ENCODE peak calls at places on chromosomes 12 and 14, in seven cellular contexts. One of them, this sample, is unnamed.

GRCh38 chr12:79546461-79547043 is 144.2 kb downstream of the PAWR start:
- DNase-seq in HCT116: no peak
- DNase-seq in K562: no peak
- DNase-seq in HepG2: no peak
- DNase-seq in GM12878: no peak
- DNase-seq in SK-N-SH: no peak
- DNase-seq in H1: no peak
- DNase-seq in this sample: peak

GRCh38 chr12:6124411-6125151 is at the start of gene VWF:
- DNase-seq in HCT116: no peak
- DNase-seq in K562: no peak
- DNase-seq in HepG2: no peak
- DNase-seq in GM12878: no peak
- DNase-seq in SK-N-SH: no peak
- DNase-seq in H1: no peak
- DNase-seq in this sample: no peak

GRCh38 chr12:62332598-62332997 is 72.4 kb downstream of the USP15 start:
- DNase-seq in HCT116: no peak
- DNase-seq in K562: no peak
- DNase-seq in HepG2: no peak
- DNase-seq in GM12878: no peak
- DNase-seq in SK-N-SH: no peak
- DNase-seq in H1: no peak
- DNase-seq in this sample: no peak

GRCh38 chr12:33605776-33606175 is 166.2 kb upstream of the SYT10 start:
- DNase-seq in HCT116: no peak
- DNase-seq in K562: peak
- DNase-seq in HepG2: peak
- DNase-seq in GM12878: no peak
- DNase-seq in SK-N-SH: peak
- DNase-seq in H1: no peak
- DNase-seq in this sample: peak

GRCh38 chr12:132965796-132966195 is 9.7 kb upstream of the ZNF605 start:
- DNase-seq in HCT116: no peak
- DNase-seq in K562: no peak
- DNase-seq in HepG2: no peak
- DNase-seq in GM12878: no peak
- DNase-seq in SK-N-SH: no peak
- DNase-seq in H1: no peak
- DNase-seq in this sample: no peak

GRCh38 chr12:123983822-123984485 is 10.9 kb downstream of the ZNF664 start:
- DNase-seq in HCT116: peak
- DNase-seq in K562: peak
- DNase-seq in HepG2: peak
- DNase-seq in GM12878: no peak
- DNase-seq in SK-N-SH: peak
- DNase-seq in H1: no peak
- DNase-seq in this sample: peak

GRCh38 chr12:40522837-40523236 is 169.4 kb upstream of the CNTN1 start:
- DNase-seq in HCT116: no peak
- DNase-seq in K562: no peak
- DNase-seq in HepG2: no peak
- DNase-seq in GM12878: no peak
- DNase-seq in SK-N-SH: no peak
- DNase-seq in H1: no peak
- DNase-seq in this sample: no peak

GRCh38 chr12:112283541-112283940 is 98.7 kb downstream of the HECTD4 start:
- DNase-seq in HCT116: no peak
- DNase-seq in K562: no peak
- DNase-seq in HepG2: no peak
- DNase-seq in GM12878: no peak
- DNase-seq in SK-N-SH: no peak
- DNase-seq in H1: no peak
- DNase-seq in this sample: no peak

GRCh38 chr12:102249073-102249854 is 51.6 kb upstream of the PMCH start:
- DNase-seq in HCT116: no peak
- DNase-seq in K562: no peak
- DNase-seq in HepG2: no peak
- DNase-seq in GM12878: no peak
- DNase-seq in SK-N-SH: no peak
- DNase-seq in H1: no peak
- DNase-seq in this sample: no peak

GRCh38 chr12:19437996-19438395 is 1.3 kb upstream of the AEBP2 start:
- DNase-seq in HCT116: no peak
- DNase-seq in K562: no peak
- DNase-seq in HepG2: no peak
- DNase-seq in GM12878: no peak
- DNase-seq in SK-N-SH: no peak
- DNase-seq in H1: peak
- DNase-seq in this sample: no peak

GRCh38 chr12:227923-228845 is 14.2 kb upstream of the SLC6A12 start:
- DNase-seq in HCT116: no peak
- DNase-seq in K562: no peak
- DNase-seq in HepG2: no peak
- DNase-seq in GM12878: no peak
- DNase-seq in SK-N-SH: no peak
- DNase-seq in H1: peak
- DNase-seq in this sample: no peak

GRCh38 chr14:38211258-38211735 is 3.6 kb downstream of the SSTR1 start:
- DNase-seq in HCT116: no peak
- DNase-seq in K562: no peak
- DNase-seq in HepG2: no peak
- DNase-seq in GM12878: no peak
- DNase-seq in SK-N-SH: no peak
- DNase-seq in H1: peak
- DNase-seq in this sample: no peak

GRCh38 chr12:22169281-22169824 is 123.3 kb downstream of the CMAS start:
- DNase-seq in HCT116: no peak
- DNase-seq in K562: no peak
- DNase-seq in HepG2: no peak
- DNase-seq in GM12878: no peak
- DNase-seq in SK-N-SH: no peak
- DNase-seq in H1: no peak
- DNase-seq in this sample: no peak

GRCh38 chr12:26704684-26705475 is 128.1 kb downstream of the ITPR2 start:
- DNase-seq in HCT116: no peak
- DNase-seq in K562: no peak
- DNase-seq in HepG2: peak
- DNase-seq in GM12878: no peak
- DNase-seq in SK-N-SH: no peak
- DNase-seq in H1: no peak
- DNase-seq in this sample: peak

GRCh38 chr12:89235189-89235993 is 116.9 kb downstream of the DUSP6 start:
- DNase-seq in HCT116: no peak
- DNase-seq in K562: no peak
- DNase-seq in HepG2: no peak
- DNase-seq in GM12878: no peak
- DNase-seq in SK-N-SH: no peak
- DNase-seq in H1: no peak
- DNase-seq in this sample: no peak

GRCh38 chr14:96797943-96798349 is 764 bp downstream of the VRK1 start:
- DNase-seq in HCT116: no peak
- DNase-seq in K562: peak
- DNase-seq in HepG2: peak
- DNase-seq in GM12878: no peak
- DNase-seq in SK-N-SH: peak
- DNase-seq in H1: no peak
- DNase-seq in this sample: no peak

GRCh38 chr12:114678028-114678427 is 5.9 kb downstream of the TBX3 start:
- DNase-seq in HCT116: no peak
- DNase-seq in K562: no peak
- DNase-seq in HepG2: no peak
- DNase-seq in GM12878: no peak
- DNase-seq in SK-N-SH: peak
- DNase-seq in H1: no peak
- DNase-seq in this sample: no peak

GRCh38 chr12:114679942-114680341 is 4.0 kb downstream of the TBX3 start:
- DNase-seq in HCT116: no peak
- DNase-seq in K562: no peak
- DNase-seq in HepG2: no peak
- DNase-seq in GM12878: no peak
- DNase-seq in SK-N-SH: no peak
- DNase-seq in H1: no peak
- DNase-seq in this sample: no peak

GRCh38 chr12:114680498-114681148 is 3.4 kb downstream of the TBX3 start:
- DNase-seq in HCT116: no peak
- DNase-seq in K562: no peak
- DNase-seq in HepG2: no peak
- DNase-seq in GM12878: no peak
- DNase-seq in SK-N-SH: no peak
- DNase-seq in H1: no peak
- DNase-seq in this sample: no peak

GRCh38 chr12:114679452-114679875 is 4.5 kb downstream of the TBX3 start:
- DNase-seq in HCT116: no peak
- DNase-seq in K562: no peak
- DNase-seq in HepG2: no peak
- DNase-seq in GM12878: no peak
- DNase-seq in SK-N-SH: no peak
- DNase-seq in H1: peak
- DNase-seq in this sample: no peak

GRCh38 chr12:114678718-114679117 is 5.3 kb downstream of the TBX3 start:
- DNase-seq in HCT116: no peak
- DNase-seq in K562: no peak
- DNase-seq in HepG2: no peak
- DNase-seq in GM12878: no peak
- DNase-seq in SK-N-SH: no peak
- DNase-seq in H1: no peak
- DNase-seq in this sample: no peak
- TF ChIP-seq JUND in HCT116: no peak
- TF ChIP-seq JUND in K562: no peak
- TF ChIP-seq JUND in HepG2: no peak
- TF ChIP-seq JUND in GM12878: no peak
- TF ChIP-seq JUND in SK-N-SH: no peak
- TF ChIP-seq JUND in H1: no peak
- TF ChIP-seq JUND in this sample: no peak

DNA sequence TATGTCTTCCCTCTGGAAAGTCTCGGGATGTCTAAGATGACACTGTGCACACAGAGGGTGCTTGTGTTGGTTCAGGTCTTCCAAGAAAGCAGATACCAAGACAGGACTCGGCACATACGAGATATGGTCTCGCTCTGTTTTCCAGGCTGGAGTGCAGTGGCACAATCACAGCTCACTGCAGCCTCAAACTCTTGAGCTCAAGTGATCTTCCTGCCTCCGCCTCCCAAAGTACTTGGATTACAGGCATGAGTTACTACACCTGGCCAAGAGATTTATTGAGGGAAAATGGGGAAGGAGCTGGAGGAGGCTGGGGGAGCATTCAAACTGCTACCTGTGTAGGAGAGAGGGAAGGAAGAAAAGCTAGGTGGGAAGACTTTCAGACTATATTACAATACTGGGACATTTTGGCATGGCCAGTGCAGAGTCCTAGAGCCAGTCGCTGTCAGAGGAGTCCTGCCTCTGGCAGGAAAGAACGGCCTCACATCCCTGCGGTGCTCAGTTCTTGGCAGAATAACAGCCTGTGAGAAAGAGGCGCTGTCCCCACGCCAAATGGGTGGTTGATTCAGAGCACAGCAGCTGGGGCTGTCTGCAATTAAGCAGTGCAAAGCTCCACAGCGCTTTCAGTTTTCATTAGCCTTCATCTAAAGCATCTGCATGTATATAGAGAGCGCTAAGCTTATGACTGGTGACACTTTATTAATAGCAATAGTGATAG is 18.3 kb downstream of the SLC17A8 start:
- DNase-seq in HCT116: no peak
- DNase-seq in K562: no peak
- DNase-seq in HepG2: no peak
- DNase-seq in GM12878: no peak
- DNase-seq in SK-N-SH: no peak
- DNase-seq in H1: no peak
- DNase-seq in this sample: no peak
- TF ChIP-seq JUND in HCT116: no peak
- TF ChIP-seq JUND in K562: no peak
- TF ChIP-seq JUND in HepG2: no peak
- TF ChIP-seq JUND in GM12878: no peak
- TF ChIP-seq JUND in SK-N-SH: no peak
- TF ChIP-seq JUND in H1: no peak
- TF ChIP-seq JUND in this sample: no peak

GRCh38 chr12:54136844-54137580 is 51.8 kb downstream of the SMUG1 start:
- DNase-seq in HCT116: no peak
- DNase-seq in K562: no peak
- DNase-seq in HepG2: peak
- DNase-seq in GM12878: no peak
- DNase-seq in SK-N-SH: peak
- DNase-seq in H1: no peak
- DNase-seq in this sample: no peak
- TF ChIP-seq JUND in HCT116: no peak
- TF ChIP-seq JUND in K562: no peak
- TF ChIP-seq JUND in HepG2: no peak
- TF ChIP-seq JUND in GM12878: no peak
- TF ChIP-seq JUND in SK-N-SH: no peak
- TF ChIP-seq JUND in H1: no peak
- TF ChIP-seq JUND in this sample: no peak

GRCh38 chr14:61659582-61659981 is 35.7 kb upstream of the HIF1A start:
- DNase-seq in HCT116: no peak
- DNase-seq in K562: no peak
- DNase-seq in HepG2: no peak
- DNase-seq in GM12878: no peak
- DNase-seq in SK-N-SH: no peak
- DNase-seq in H1: no peak
- DNase-seq in this sample: no peak
- TF ChIP-seq JUND in HCT116: no peak
- TF ChIP-seq JUND in K562: no peak
- TF ChIP-seq JUND in HepG2: no peak
- TF ChIP-seq JUND in GM12878: no peak
- TF ChIP-seq JUND in SK-N-SH: no peak
- TF ChIP-seq JUND in H1: no peak
- TF ChIP-seq JUND in this sample: no peak

DNA sequence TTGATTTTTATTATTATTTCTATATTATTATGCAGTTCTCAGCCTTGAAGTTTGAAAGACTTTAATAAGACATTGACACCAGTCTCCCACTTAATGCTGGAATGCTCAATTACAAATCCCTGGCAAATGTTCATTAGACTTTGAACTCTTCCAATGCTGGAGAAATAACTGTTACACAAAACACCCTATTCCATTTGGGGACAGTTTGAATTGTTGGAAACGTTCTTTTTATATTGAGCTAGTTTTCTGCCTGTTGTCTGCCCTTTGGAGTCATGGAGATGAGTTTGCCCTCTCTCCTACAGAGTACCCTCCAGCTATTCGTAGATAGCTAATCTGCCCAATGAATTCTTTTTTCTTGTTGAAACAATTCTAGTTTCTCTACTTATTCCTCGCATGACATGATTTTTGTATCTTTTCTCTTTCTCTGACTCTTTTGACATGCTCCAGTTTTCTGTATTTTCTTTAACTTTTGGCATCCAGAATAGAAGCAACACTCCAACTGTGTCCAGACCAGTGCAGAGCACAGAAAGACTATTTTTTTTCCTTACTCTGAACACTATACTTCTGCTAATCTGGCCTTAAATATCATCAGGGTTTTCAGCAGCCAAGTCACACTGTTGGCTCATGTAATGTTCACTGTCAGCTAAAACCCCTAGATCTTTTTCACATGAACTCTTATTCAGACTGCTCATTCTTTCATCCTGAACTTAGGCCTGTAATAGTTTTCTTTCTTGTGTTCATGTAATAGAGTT is 379.3 kb downstream of the RAD51B start:
- DNase-seq in HCT116: no peak
- DNase-seq in K562: no peak
- DNase-seq in HepG2: peak
- DNase-seq in GM12878: no peak
- DNase-seq in SK-N-SH: no peak
- DNase-seq in H1: no peak
- DNase-seq in this sample: no peak
- TF ChIP-seq JUND in HCT116: no peak
- TF ChIP-seq JUND in K562: no peak
- TF ChIP-seq JUND in HepG2: no peak
- TF ChIP-seq JUND in GM12878: no peak
- TF ChIP-seq JUND in SK-N-SH: no peak
- TF ChIP-seq JUND in H1: no peak
- TF ChIP-seq JUND in this sample: no peak

GRCh38 chr14:51094282-51094821 is 553 bp downstream of the TRIM9 start:
- DNase-seq in HCT116: no peak
- DNase-seq in K562: no peak
- DNase-seq in HepG2: no peak
- DNase-seq in GM12878: no peak
- DNase-seq in SK-N-SH: peak
- DNase-seq in H1: peak
- DNase-seq in this sample: peak
- TF ChIP-seq JUND in HCT116: no peak
- TF ChIP-seq JUND in K562: no peak
- TF ChIP-seq JUND in HepG2: no peak
- TF ChIP-seq JUND in GM12878: no peak
- TF ChIP-seq JUND in SK-N-SH: no peak
- TF ChIP-seq JUND in H1: no peak
- TF ChIP-seq JUND in this sample: no peak